ENCODE peak calls at places on chromosomes 2 and 18, in eight cellular contexts. N is bronchial epithelial cell; G is right atrium auricular region; Y is lower lobe of right lung; O is GM23248; S is neural progenitor cell; I is foreskin fibroblast; W is CD8-positive, alpha-beta T cell. K is an unnamed sample.
A peak's percentile ranks its signal among the peaks of the same experiment; 100 is the strongest.

GRCh38 chr2:102098756-102099155 is 43.8 kb upstream of the IL1R1 start:
- DNase-seq in N (peak; percentile 50), G (no peak), Y (no peak), O (no peak), S (no peak), I (no peak), W (no peak), K (no peak)

GRCh38 chr18:48781041-48781989 is 169.4 kb downstream of the SMAD7 start:
- DNase-seq in N (no peak), G (peak; percentile 99), Y (peak; percentile 94), O (peak; percentile 83), S (peak; percentile 63), I (peak; percentile 34), W (no peak), K (no peak)

GRCh38 chr2:189982777-189983394 is 79.6 kb downstream of the MSTN start:
- DNase-seq in N (peak; percentile 8), G (no peak), Y (no peak), O (peak; percentile 6), S (peak; percentile 11), I (no peak), W (no peak), K (no peak)

GRCh38 chr2:20745924-20746555 is 76.9 kb downstream of the LDAH start:
- DNase-seq in N (peak; percentile 14), G (no peak), Y (no peak), O (no peak), S (no peak), I (no peak), W (no peak), K (peak; percentile 90)

GRCh38 chr2:24920813-24921441 is 890 bp upstream of the ADCY3 start:
- DNase-seq in N (peak; percentile 10), G (no peak), Y (no peak), O (no peak), S (peak; percentile 45), I (no peak), W (no peak), K (no peak)

GRCh38 chr2:20677301-20678176 is 10.6 kb downstream of the GDF7 start:
- DNase-seq in N (no peak), G (no peak), Y (no peak), O (no peak), S (peak; percentile 35), I (no peak), W (no peak), K (no peak)

GRCh38 chr18:79852561-79853302 is 55.0 kb downstream of the KCNG2 start:
- DNase-seq in N (no peak), G (peak; percentile 36), Y (no peak), O (no peak), S (no peak), I (no peak), W (no peak), K (no peak)

GRCh38 chr2:34401186-34401585 is 802.1 kb upstream of the FAM98A start:
- DNase-seq in N (peak; percentile 3), G (no peak), Y (no peak), O (peak; percentile 7), S (no peak), I (no peak), W (no peak), K (no peak)

DNA sequence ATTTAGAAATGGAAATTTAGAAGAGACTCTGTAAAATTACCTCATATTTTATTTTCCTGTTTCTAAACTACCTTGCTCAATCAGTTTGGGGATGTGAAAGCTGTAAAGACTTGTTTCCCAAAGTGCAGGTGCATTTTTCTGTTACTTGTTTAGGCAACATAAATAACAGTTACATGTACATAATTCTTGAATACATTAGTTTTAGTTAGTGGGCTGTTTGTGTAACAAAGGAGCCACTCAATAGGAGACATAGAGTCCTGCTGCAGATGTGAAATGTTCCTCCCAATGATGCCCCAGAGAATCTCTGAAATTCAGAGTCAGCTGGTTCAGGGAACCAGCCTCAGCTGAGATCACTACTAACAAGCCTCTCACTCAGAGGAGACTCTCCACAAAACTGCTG is 91.6 kb upstream of the TWSG1 start:
- DNase-seq in N (no peak), G (no peak), Y (no peak), O (no peak), S (no peak), I (no peak), W (no peak), K (no peak)
- H3K4me3 ChIP-seq in N (no peak overlapping the region), G (no peak overlapping the region), Y (no peak overlapping the region), O (no peak overlapping the region), S (no peak overlapping the region), I (no peak overlapping the region), W (no peak overlapping the region), K (no peak overlapping the region)

GRCh38 chr2:33133436-33133835 is 186.7 kb downstream of the LTBP1 start:
- DNase-seq in N (peak; percentile 11), G (no peak), Y (no peak), O (no peak), S (no peak), I (no peak), W (no peak), K (no peak)
- H3K4me3 ChIP-seq in N (no peak overlapping the region), G (peak overlapping the region; percentile 45), Y (no peak overlapping the region), O (peak overlapping the region; percentile 95), S (no peak overlapping the region), I (peak overlapping the region; percentile 64), W (no peak overlapping the region), K (no peak overlapping the region)

GRCh38 chr2:39024833-39025232 is 96.0 kb downstream of the SOS1 start:
- DNase-seq in N (peak; percentile 94), G (no peak), Y (no peak), O (peak; percentile 72), S (no peak), I (peak; percentile 16), W (no peak), K (peak; percentile 7)
- H3K4me3 ChIP-seq in N (no peak overlapping the region), G (no peak overlapping the region), Y (no peak overlapping the region), O (no peak overlapping the region), S (no peak overlapping the region), I (no peak overlapping the region), W (no peak overlapping the region), K (no peak overlapping the region)

GRCh38 chr2:98869272-98869641 is 66.8 kb downstream of the CRACDL start:
- DNase-seq in N (peak; percentile 93), G (no peak), Y (peak; percentile 92), O (no peak), S (no peak), I (no peak), W (no peak), K (no peak)

GRCh38 chr2:98868548-98869271 is 67.3 kb downstream of the CRACDL start:
- DNase-seq in N (peak; percentile 31), G (no peak), Y (no peak), O (no peak), S (no peak), I (no peak), W (no peak), K (no peak)

GRCh38 chr2:98866033-98866432 is 70.0 kb downstream of the CRACDL start:
- DNase-seq in N (no peak), G (no peak), Y (no peak), O (no peak), S (no peak), I (no peak), W (no peak), K (no peak)

GRCh38 chr2:98869868-98870267 is 66.2 kb downstream of the CRACDL start:
- DNase-seq in N (peak; percentile 66), G (no peak), Y (peak; percentile 88), O (no peak), S (no peak), I (no peak), W (no peak), K (no peak)

GRCh38 chr2:98867539-98868309 is 68.3 kb downstream of the CRACDL start:
- DNase-seq in N (peak; percentile 52), G (no peak), Y (no peak), O (peak; percentile 51), S (no peak), I (peak; percentile 32), W (no peak), K (no peak)
- H3K4me3 ChIP-seq in N (no peak overlapping the region), G (no peak overlapping the region), Y (peak overlapping the region; percentile 37), O (no peak overlapping the region), S (no peak overlapping the region), I (no peak overlapping the region), W (no peak overlapping the region), K (no peak overlapping the region)

GRCh38 chr2:27762951-27763906 is 8.3 kb upstream of the MRPL33 start:
- DNase-seq in N (no peak), G (no peak), Y (no peak), O (peak; percentile 37), S (no peak), I (no peak), W (no peak), K (no peak)

GRCh38 chr2:27765621-27766286 is 5.8 kb upstream of the MRPL33 start:
- DNase-seq in N (peak; percentile 39), G (no peak), Y (peak; percentile 86), O (peak; percentile 18), S (no peak), I (no peak), W (peak; percentile 48), K (no peak)

GRCh38 chr2:27771202-27771547 is 344 bp upstream of the MRPL33 start:
- DNase-seq in N (no peak), G (no peak), Y (no peak), O (no peak), S (no peak), I (no peak), W (no peak), K (no peak)

GRCh38 chr2:27763907-27764267 is 7.6 kb upstream of the MRPL33 start:
- DNase-seq in N (no peak), G (no peak), Y (no peak), O (no peak), S (no peak), I (no peak), W (no peak), K (no peak)

DNA sequence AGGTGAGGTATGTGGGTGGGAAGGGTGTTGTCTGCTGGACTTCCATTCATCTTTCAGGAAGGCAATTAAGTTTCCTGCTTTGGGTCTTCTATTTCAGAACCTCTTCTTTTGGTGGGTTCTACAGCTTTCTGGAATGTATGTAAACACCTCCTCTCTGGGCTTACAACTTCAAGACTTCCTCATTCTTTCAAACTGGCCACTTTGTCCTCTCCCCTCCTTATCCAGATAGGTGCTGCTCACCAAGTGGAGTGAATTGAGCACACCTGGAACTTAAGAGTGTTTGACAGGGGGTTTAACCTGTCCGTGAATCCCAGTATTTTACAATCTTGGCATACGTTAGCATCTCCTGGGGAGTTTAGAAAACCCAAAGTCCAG is 5.2 kb upstream of the MRPL33 start:
- DNase-seq in N (no peak), G (no peak), Y (no peak), O (no peak), S (no peak), I (no peak), W (no peak), K (no peak)
- H3K4me3 ChIP-seq in N (no peak overlapping the region), G (peak overlapping the region; percentile 27), Y (peak overlapping the region; percentile 41), O (no peak overlapping the region), S (no peak overlapping the region), I (no peak overlapping the region), W (peak overlapping the region; percentile 34), K (peak overlapping the region; percentile 43)

GRCh38 chr18:75915941-75916640 is 488.6 kb upstream of the SMIM21 start:
- DNase-seq in N (no peak), G (no peak), Y (no peak), O (no peak), S (peak; percentile 96), I (no peak), W (no peak), K (no peak)
- H3K4me3 ChIP-seq in N (no peak overlapping the region), G (peak overlapping the region; percentile 47), Y (peak overlapping the region; percentile 46), O (no peak overlapping the region), S (peak overlapping the region; percentile 66), I (peak overlapping the region; percentile 35), W (no peak overlapping the region), K (peak overlapping the region; percentile 47)